ENCODE peak calls at places on chromosomes 4 and X, in eight cellular contexts. P is bronchial epithelial cell, Q is H9, U is brain microvascular endothelial cell, W is foreskin keratinocyte, L is right lobe of liver, V is OCI-LY7, C is heart left ventricle. Y is an unnamed sample.
A peak's percentile ranks its signal among the peaks of the same experiment; 100 is the strongest.

GRCh38 chr4:39410415-39410814 is 3.7 kb downstream of the KLB start:
- DNase-seq in P (no peak), Q (no peak), U (no peak), W (no peak), L (no peak), V (peak; percentile 40), C (no peak), Y (no peak)

GRCh38 chr4:11489449-11490083 is 60.9 kb upstream of the HS3ST1 start:
- DNase-seq in P (peak; percentile 33), Q (no peak), U (no peak), W (no peak), L (no peak), V (no peak), C (no peak), Y (no peak)

GRCh38 chr4:185071412-185071811 is 53.1 kb downstream of the HELT start:
- DNase-seq in P (no peak), Q (no peak), U (no peak), W (no peak), L (no peak), V (no peak), C (no peak), Y (no peak)

GRCh38 chrX:150694738-150695410 is 1.7 kb downstream of the MTMR1 start:
- DNase-seq in P (no peak), Q (no peak), U (no peak), W (no peak), L (no peak), V (peak; percentile 53), C (peak; percentile 28), Y (no peak)

GRCh38 chr4:48090621-48091020 is 43.4 kb downstream of the TXK start:
- DNase-seq in P (peak; percentile 66), Q (no peak), U (no peak), W (peak; percentile 53), L (no peak), V (no peak), C (no peak), Y (no peak)

GRCh38 chr4:22071749-22072148 is 123.2 kb upstream of the KCNIP4 start:
- DNase-seq in P (peak; percentile 85), Q (no peak), U (peak; percentile 5), W (peak; percentile 59), L (no peak), V (no peak), C (no peak), Y (no peak)

GRCh38 chr4:8726344-8726851 is 133.8 kb downstream of the CPZ start:
- DNase-seq in P (no peak), Q (peak; percentile 21), U (no peak), W (no peak), L (peak; percentile 2), V (no peak), C (no peak), Y (no peak)

GRCh38 chr4:108166441-108167315 is 2.1 kb downstream of the LEF1 start:
- DNase-seq in P (no peak), Q (peak; percentile 85), U (no peak), W (no peak), L (no peak), V (peak; percentile 79), C (no peak), Y (no peak)

GRCh38 chr4:48190839-48191238 is 56.8 kb upstream of the TXK start:
- DNase-seq in P (no peak), Q (no peak), U (no peak), W (no peak), L (no peak), V (no peak), C (no peak), Y (no peak)

GRCh38 chrX:40086569-40087335 is 11.0 kb downstream of the BCOR start:
- DNase-seq in P (no peak), Q (peak; percentile 53), U (no peak), W (no peak), L (peak; percentile 13), V (no peak), C (no peak), Y (no peak)

GRCh38 chr4:140706665-140707064 is 49.5 kb downstream of the TBC1D9 start:
- DNase-seq in P (no peak), Q (no peak), U (no peak), W (no peak), L (no peak), V (no peak), C (no peak), Y (no peak)

GRCh38 chrX:18291006-18291545 is 63.4 kb downstream of the SCML2 start:
- DNase-seq in P (no peak), Q (no peak), U (peak; percentile 0), W (no peak), L (no peak), V (no peak), C (no peak), Y (no peak)

GRCh38 chr4:140296335-140296753 is 77.1 kb upstream of the SCOC start:
- DNase-seq in P (peak; percentile 39), Q (no peak), U (peak; percentile 69), W (peak; percentile 10), L (no peak), V (no peak), C (peak; percentile 46), Y (peak; percentile 65)

GRCh38 chr4:184664445-184665210 is 15.1 kb downstream of the PRIMPOL start:
- DNase-seq in P (peak; percentile 17), Q (peak; percentile 55), U (no peak), W (no peak), L (no peak), V (peak; percentile 32), C (no peak), Y (no peak)

DNA sequence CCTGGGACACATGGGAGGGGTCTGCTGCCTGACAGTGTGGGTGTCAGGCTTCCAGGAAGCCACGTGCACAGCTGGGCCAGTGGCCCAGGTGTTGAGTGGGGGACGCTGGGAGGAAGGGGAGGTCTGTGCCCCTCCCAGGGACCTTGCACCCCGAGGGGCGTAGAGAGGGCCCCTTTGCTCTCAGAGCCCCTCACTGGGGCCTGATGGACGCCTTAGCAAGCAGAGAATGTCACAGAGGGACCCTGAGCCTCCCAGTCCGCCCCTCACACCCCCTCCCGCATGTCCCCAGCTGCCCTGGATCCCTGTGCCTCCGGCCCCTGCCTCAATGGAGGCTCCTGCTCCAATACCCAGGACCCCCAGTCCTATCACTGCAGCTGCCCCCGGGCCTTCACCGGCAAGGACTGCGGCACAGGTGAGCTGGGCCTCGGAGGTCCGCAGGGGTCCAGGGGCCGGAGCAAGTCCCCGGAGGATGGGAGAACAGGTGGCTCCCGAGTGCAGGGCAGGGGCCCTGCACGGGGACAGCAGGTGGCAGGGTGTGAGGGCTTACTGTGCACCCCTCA is 2.1 kb downstream of the HGFAC start:
- DNase-seq in P (no peak), Q (no peak), U (no peak), W (no peak), L (peak; percentile 19), V (no peak), C (no peak), Y (no peak)
- TF ChIP-seq CTCF in P (no peak), Q (no peak), U (no peak), W (no peak), L (peak; percentile 20), V (peak; percentile 26), C (no peak), Y (no peak)

DNA sequence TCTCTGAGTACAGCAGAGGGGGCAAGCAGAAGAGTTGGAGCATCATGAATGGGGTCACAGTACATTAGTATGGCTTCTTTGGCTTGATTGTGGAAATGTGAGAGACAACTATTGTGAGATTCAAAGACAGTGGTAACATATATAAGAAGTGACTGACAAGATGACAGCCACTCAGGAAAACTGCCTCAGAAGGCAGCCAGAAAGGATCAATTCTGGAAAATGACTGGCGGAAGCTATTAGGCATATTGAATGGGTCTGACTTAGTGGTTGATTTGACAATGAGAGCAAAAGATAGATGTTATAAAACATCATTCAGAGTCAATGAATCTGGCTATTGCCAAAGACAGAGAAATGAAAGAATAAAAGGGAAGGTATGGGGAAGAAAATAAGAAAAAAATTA is 345.5 kb upstream of the MAGEB2 start:
- DNase-seq in P (no peak), Q (no peak), U (no peak), W (no peak), L (no peak), V (no peak), C (no peak), Y (no peak)
- TF ChIP-seq CTCF in P (no peak), Q (no peak), U (no peak), W (no peak), L (no peak), V (no peak), C (no peak), Y (no peak)

GRCh38 chrX:108699368-108699767 is 37.0 kb downstream of the IRS4 start:
- DNase-seq in P (peak; percentile 45), Q (no peak), U (peak; percentile 16), W (no peak), L (no peak), V (peak; percentile 7), C (no peak), Y (peak; percentile 2)
- TF ChIP-seq CTCF in P (peak; percentile 28), Q (peak; percentile 74), U (peak; percentile 32), W (peak; percentile 56), L (peak; percentile 60), V (peak; percentile 60), C (peak; percentile 29), Y (peak; percentile 18)

DNA sequence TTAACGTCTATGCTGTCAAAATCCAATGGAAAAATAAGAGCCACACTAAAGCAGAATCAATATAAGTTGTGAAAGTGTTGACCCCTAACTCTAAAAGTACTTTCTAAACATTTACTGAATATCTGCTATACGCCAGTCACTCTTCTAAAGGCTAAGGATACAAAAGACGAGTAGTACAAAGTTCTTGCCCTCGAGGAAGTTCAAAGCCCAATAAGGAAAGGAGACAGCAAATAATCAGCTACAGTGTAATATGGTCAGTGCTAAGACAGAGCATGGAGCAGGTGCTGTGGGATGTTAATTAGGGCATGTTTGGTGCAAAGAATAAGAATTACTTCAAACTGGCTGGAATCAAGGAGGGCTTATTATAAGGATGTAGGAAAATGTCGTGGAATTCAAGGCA is 31.6 kb upstream of the TMEM150C start:
- DNase-seq in P (no peak), Q (no peak), U (no peak), W (no peak), L (no peak), V (no peak), C (no peak), Y (no peak)
- TF ChIP-seq CTCF in P (no peak), Q (no peak), U (no peak), W (no peak), L (no peak), V (no peak), C (no peak), Y (no peak)

GRCh38 chr4:26325191-26325590 is 4.4 kb downstream of the RBPJ start:
- DNase-seq in P (peak; percentile 63), Q (no peak), U (peak; percentile 43), W (no peak), L (no peak), V (peak; percentile 57), C (no peak), Y (no peak)
- TF ChIP-seq CTCF in P (peak; percentile 57), Q (peak; percentile 61), U (peak; percentile 67), W (peak; percentile 79), L (peak; percentile 39), V (peak; percentile 82), C (no peak), Y (peak; percentile 58)

DNA sequence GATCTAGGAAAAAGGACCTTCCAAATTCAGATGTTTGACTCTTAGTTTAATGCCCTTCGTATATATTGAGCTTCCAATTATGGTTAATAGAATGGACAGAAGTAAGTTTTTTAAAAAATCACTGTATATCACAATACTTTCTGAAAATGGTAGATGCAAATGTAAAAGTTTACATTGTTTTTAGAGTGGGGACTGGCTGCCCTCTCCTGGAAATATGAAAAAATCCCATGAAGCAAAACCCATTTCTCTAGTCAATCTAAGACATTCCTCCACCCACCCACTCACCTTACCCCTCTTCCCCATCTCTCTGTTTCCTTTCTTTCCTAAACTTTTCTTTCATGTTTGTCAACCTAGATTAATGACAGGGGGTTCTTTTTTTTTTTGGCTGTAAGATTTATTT is 134.5 kb downstream of the ARHGAP6 start:
- DNase-seq in P (no peak), Q (no peak), U (no peak), W (no peak), L (no peak), V (peak; percentile 18), C (no peak), Y (no peak)
- TF ChIP-seq CTCF in P (peak; percentile 28), Q (peak; percentile 12), U (peak; percentile 42), W (peak; percentile 48), L (peak; percentile 27), V (peak; percentile 62), C (peak; percentile 20), Y (no peak)

Y was measured in kidney epithelial cell.